ENCODE peak calls at places on chromosome 6, in four cellular contexts. Y, G, J and F are unnamed samples.

GRCh38 chr6:36633370-36633769 is 39.2 kb downstream of the SRSF3 start:
- DNase-seq in Y (no peak), G (no peak), J (no peak), F (peak)

GRCh38 chr6:43355862-43356590 is 13.4 kb downstream of the ZNF318 start:
- DNase-seq in Y (peak), G (peak), J (peak), F (no peak)

GRCh38 chr6:14743465-14744211 is 502.2 kb upstream of the JARID2 start:
- DNase-seq in Y (peak), G (peak), J (peak), F (no peak)

GRCh38 chr6:128803911-128804310 is 79.0 kb upstream of the LAMA2 start:
- DNase-seq in Y (no peak), G (peak), J (peak), F (peak)

GRCh38 chr6:118553132-118553531 is 5.0 kb downstream of the PLN start:
- DNase-seq in Y (no peak), G (no peak), J (no peak), F (no peak)

GRCh38 chr6:38771111-38771694 is 56.1 kb downstream of the DNAH8 start:
- DNase-seq in Y (no peak), G (no peak), J (peak), F (no peak)

GRCh38 chr6:156589281-156589680 is 187.9 kb upstream of the ARID1B start:
- DNase-seq in Y (no peak), G (no peak), J (peak), F (no peak)

GRCh38 chr6:21587925-21588811 is 5.4 kb upstream of the SOX4 start:
- DNase-seq in Y (peak), G (peak), J (peak), F (peak)

GRCh38 chr6:69416739-69417138 is 380.1 kb downstream of the LMBRD1 start:
- DNase-seq in Y (no peak), G (peak), J (peak), F (no peak)

GRCh38 chr6:166997768-166998255 is 1.4 kb upstream of the CEP43 start:
- DNase-seq in Y (peak), G (peak), J (peak), F (peak)

GRCh38 chr6:53635322-53635721 is 30.2 kb downstream of the KLHL31 start:
- DNase-seq in Y (no peak), G (no peak), J (peak), F (no peak)

GRCh38 chr6:23621026-23621425 is 505.0 kb upstream of the NRSN1 start:
- DNase-seq in Y (no peak), G (peak), J (peak), F (no peak)

GRCh38 chr6:94636780-94637385 is 940.5 kb upstream of the MANEA start:
- DNase-seq in Y (no peak), G (peak), J (no peak), F (no peak)

GRCh38 chr6:71887006-71887743 is 825 bp downstream of the RIMS1 start:
- DNase-seq in Y (no peak), G (no peak), J (peak), F (no peak)

GRCh38 chr6:101626264-101626663 is 232.8 kb downstream of the GRIK2 start:
- DNase-seq in Y (no peak), G (no peak), J (no peak), F (no peak)

GRCh38 chr6:11233936-11234573 is 1.6 kb upstream of the NEDD9 start:
- DNase-seq in Y (no peak), G (no peak), J (no peak), F (no peak)

GRCh38 chr6:114557089-114557488 is 214.3 kb upstream of the HS3ST5 start:
- DNase-seq in Y (no peak), G (no peak), J (no peak), F (no peak)

GRCh38 chr6:26202201-26202611 is 115.0 kb downstream of the HFE start:
- DNase-seq in Y (no peak), G (no peak), J (no peak), F (no peak)

GRCh38 chr6:43032326-43032725 is 10.9 kb downstream of the RRP36 start:
- DNase-seq in Y (no peak), G (no peak), J (no peak), F (no peak)

GRCh38 chr6:160667854-160668481 is 3.9 kb upstream of the LPA start:
- DNase-seq in Y (no peak), G (peak), J (no peak), F (no peak)

GRCh38 chr6:9139762-9140161 is 704.4 kb upstream of the SLC35B3 start:
- DNase-seq in Y (no peak), G (no peak), J (no peak), F (no peak)

GRCh38 chr6:6940031-6940664 is 167.6 kb upstream of the RREB1 start:
- DNase-seq in Y (no peak), G (no peak), J (no peak), F (no peak)

GRCh38 chr6:7467007-7467897 is 74.2 kb upstream of the DSP start:
- DNase-seq in Y (peak), G (no peak), J (peak), F (peak)

GRCh38 chr6:98486052-98486451 is 348.3 kb upstream of the POU3F2 start:
- DNase-seq in Y (no peak), G (no peak), J (no peak), F (no peak)

GRCh38 chr6:142302427-142303190 is 802 bp downstream of the ADGRG6 start:
- DNase-seq in Y (no peak), G (no peak), J (no peak), F (no peak)

GRCh38 chr6:142301421-142302391 is at the start of gene ADGRG6:
- DNase-seq in Y (peak), G (peak), J (peak), F (peak)

GRCh38 chr6:142300302-142300701 is 1.5 kb upstream of the ADGRG6 start:
- DNase-seq in Y (no peak), G (no peak), J (no peak), F (no peak)

GRCh38 chr6:142303191-142303564 is 1.4 kb downstream of the ADGRG6 start:
- DNase-seq in Y (no peak), G (no peak), J (no peak), F (no peak)

DNA sequence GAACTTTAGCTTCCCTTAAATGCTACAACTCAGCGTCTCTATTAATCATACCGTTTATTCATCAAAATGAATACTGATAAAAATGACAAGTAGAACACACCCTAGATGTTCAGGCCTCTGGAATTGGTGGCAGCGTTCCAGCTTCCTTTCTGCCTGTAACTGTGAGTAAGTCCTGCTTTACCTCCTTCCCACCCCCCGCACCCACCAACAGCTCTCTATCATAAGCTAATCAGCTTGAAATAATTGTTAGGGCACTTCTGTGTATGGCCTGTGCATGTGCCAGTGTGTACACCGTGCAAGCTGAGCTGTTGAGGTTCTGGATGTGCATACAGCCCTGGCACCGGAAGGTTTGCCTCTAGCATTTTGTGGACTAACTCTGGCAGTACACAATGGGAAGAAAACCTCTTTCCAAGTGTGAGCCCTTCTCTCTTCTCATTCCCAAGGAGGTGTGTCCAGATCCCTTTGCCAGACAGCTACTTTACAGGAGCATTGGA is 1.0 kb upstream of the ADGRG6 start:
- DNase-seq in Y (peak), G (peak), J (peak), F (peak)
- H3K27ac ChIP-seq in Y (peak), G (no peak), J (no peak), F (no peak)

GRCh38 chr6:52089758-52090348 is 2.4 kb upstream of the PKHD1 start:
- DNase-seq in Y (no peak), G (no peak), J (no peak), F (no peak)

DNA sequence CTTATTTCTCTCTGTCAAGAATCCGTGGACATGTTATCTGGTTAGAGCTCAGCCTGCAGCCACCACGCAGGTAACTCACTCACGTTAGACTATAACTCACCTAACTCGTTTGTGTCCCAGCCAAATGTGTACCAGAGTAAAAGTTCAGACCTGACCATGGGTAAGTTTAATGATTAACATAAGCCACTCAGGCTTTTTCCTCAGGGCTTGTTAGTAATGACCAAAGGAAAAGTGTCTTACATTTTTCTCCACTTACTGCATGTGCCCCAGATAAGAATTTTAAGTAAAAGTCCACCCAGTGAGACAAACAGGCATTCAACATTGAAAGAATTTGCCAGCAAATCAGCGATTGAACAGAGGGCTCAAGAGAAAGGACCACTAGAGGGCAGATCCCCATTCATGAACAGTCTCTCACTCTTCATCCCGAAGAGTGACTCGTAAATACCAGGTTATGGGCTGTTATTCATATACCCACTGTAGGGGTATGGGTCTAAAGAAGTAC is at the start of gene PKHD1:
- DNase-seq in Y (peak), G (peak), J (peak), F (no peak)
- H3K4me3 ChIP-seq in Y (no peak), G (no peak), J (no peak), F (no peak)

DNA sequence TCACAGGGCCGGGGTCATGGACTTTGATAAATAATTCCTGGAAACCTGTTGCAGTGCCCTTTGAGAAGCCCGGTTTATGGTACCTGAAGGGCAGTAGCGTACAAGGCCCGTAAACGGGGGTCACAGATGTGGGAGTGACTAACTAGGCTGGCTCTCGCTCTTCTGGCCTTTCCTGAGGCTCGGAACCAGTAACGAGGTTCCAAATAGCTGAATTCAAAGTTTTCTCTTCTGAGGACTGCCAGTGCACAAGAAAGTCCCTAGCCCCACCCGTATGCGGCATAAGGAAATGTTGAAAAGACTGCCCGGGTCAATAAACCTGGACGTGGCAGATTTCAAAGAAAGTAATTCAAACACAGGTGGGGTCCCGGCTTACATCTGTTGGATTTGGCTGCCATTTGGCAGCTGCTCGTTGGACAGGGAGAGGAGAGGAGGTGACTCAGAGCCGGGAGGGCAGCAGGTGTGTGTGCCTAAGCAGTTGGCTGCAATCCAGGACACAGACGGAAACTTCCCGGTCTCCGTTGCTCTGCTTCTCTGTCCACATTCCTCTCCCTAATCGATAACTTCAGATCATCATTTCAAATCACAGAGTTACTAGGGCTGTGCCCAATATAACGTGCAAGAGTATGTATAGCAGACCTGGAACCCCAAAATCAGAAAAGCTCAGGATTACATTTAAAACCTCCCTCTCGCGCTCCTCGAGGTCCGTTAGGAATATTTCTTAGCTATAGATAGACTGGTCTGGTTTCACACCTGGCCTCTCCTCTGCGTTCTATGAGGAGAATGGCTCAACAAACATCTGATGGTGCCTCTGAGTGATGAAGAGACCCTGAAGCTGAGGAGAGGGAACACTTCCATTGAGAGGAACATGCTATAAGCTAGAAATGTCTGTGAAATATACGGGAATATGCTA is 804 bp upstream of the GMDS start:
- DNase-seq in Y (peak), G (peak), J (peak), F (peak)
- H3K27ac ChIP-seq in Y (peak), G (peak), J (no peak), F (peak)

GRCh38 chr6:143746202-143747119 is 68.7 kb downstream of the PHACTR2 start:
- DNase-seq in Y (no peak), G (no peak), J (no peak), F (no peak)
- H3K4me3 ChIP-seq in Y (no peak), G (no peak), J (no peak), F (peak)

DNA sequence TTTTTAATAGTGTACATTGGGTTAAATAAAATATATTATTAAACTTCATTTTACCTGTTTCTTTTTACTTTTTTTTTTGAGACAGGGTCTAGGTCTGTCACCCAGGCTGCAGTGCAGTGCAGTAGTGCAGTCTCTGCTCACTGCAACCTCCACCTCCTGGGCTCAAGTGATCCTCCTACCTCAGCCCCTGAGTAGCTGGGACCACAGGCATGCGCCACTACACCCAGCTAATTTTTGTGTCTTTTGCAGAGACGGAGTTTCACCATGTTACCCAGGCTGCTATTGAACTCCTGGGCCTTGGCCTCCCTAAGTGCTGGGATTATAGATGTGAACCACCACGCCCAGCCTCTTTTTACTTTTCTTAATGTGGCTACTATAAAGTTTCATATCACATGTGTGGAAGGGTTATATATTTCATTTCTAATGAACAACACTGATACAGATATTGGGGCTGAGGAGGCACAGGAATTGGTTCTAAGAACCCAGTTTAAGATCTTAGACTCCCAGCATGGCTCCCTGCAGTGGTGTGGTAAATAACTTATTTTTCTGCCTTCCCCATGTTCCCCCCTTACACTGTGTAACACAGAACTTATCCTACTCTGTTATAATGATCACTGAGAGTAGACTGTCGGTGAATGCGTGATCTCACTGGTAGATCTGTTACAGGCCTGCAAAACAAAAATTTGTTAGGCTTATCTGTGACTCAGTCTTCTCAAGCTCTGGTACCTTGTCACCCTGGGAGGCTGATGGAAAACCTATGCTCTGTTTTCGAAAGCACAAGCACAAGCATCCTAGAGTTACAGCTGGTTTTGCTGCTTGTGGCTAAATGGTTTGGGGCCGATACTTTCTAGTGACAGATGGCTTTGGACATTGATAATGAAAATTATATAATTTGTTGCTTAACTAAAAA is 5.8 kb upstream of the ATXN1 start:
- DNase-seq in Y (no peak), G (no peak), J (no peak), F (no peak)
- H3K27ac ChIP-seq in Y (peak), G (no peak), J (no peak), F (no peak)

DNA sequence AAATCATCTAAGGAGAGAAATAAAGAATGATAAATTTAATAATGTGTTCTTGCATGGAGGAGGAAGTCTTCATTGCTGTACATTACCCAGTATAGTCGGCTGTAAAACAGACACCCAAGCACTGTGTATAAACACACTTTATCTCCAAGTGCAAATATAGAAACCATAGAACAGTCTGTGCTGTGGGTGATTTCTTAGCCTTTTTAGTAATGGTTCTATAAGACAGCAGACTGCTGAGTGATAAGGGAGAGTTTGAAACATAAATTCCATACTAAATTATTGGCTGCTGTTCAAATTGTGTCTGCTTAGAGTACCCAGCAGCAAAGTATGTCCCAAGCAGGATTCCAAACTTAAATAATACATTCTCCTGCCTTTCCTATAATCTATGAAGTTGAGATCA is 4.6 kb downstream of the FILIP1 start:
- DNase-seq in Y (no peak), G (peak), J (peak), F (no peak)
- H3K4me3 ChIP-seq in Y (no peak), G (no peak), J (peak), F (peak)

DNA sequence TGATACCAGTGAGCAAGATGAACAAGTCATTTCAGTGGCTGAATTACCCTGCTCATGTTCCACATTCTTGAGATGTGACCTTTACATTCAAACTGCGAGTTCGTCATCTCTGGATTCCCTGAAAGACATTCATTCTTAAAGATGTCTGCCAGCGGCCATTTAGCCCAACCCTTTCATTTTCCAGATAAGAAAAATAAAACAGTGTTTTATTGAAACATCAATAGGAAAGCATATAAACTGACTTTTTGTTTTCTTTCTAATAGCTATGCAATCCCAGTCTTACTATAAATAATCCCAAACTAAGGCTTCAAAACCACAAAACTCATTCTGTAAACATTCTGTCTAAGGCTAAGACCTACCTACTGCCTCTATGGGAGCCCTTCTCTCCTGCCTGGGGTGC is 134.0 kb downstream of the SAMD5 start:
- DNase-seq in Y (peak), G (no peak), J (no peak), F (no peak)
- H3K27ac ChIP-seq in Y (no peak), G (peak), J (no peak), F (no peak)